ENCODE peak calls at places on chromosome 12, in seven cellular contexts. One of them, this sample, is unnamed.

GRCh38 chr12:11170810-11171144 is 217 bp upstream of the SMIM10L1 start:
- DNase-seq in mesendoderm: no peak
- DNase-seq in heart right ventricle: no peak
- DNase-seq in gastrocnemius medialis: no peak
- DNase-seq in transverse colon: no peak
- DNase-seq in SK-N-SH: no peak
- DNase-seq in fibroblast of lung: no peak
- DNase-seq in this sample: no peak

GRCh38 chr12:52264435-52264825 is 10.0 kb upstream of the KRT86 start:
- DNase-seq in SK-N-SH: no peak
- DNase-seq in fibroblast of lung: no peak
- DNase-seq in heart right ventricle: no peak
- DNase-seq in transverse colon: no peak
- DNase-seq in mesendoderm: no peak
- DNase-seq in gastrocnemius medialis: no peak
- DNase-seq in this sample: no peak

GRCh38 chr12:113276306-113276705 is 55.0 kb downstream of the TPCN1 start:
- DNase-seq in transverse colon: no peak
- DNase-seq in heart right ventricle: no peak
- DNase-seq in fibroblast of lung: no peak
- DNase-seq in gastrocnemius medialis: no peak
- DNase-seq in SK-N-SH: no peak
- DNase-seq in mesendoderm: no peak
- DNase-seq in this sample: no peak

GRCh38 chr12:8698830-8699330 is 1.1 kb downstream of the RIMKLB start:
- DNase-seq in gastrocnemius medialis: no peak
- DNase-seq in mesendoderm: no peak
- DNase-seq in transverse colon: no peak
- DNase-seq in fibroblast of lung: peak; percentile 41
- DNase-seq in SK-N-SH: no peak
- DNase-seq in heart right ventricle: no peak
- DNase-seq in this sample: no peak

GRCh38 chr12:62659457-62660295 is 193.1 kb downstream of the MON2 start:
- DNase-seq in fibroblast of lung: no peak
- DNase-seq in mesendoderm: peak; percentile 95
- DNase-seq in gastrocnemius medialis: no peak
- DNase-seq in SK-N-SH: no peak
- DNase-seq in transverse colon: no peak
- DNase-seq in heart right ventricle: no peak
- DNase-seq in this sample: no peak

GRCh38 chr12:40197590-40197989 is 27.2 kb upstream of the LRRK2 start:
- DNase-seq in heart right ventricle: no peak
- DNase-seq in SK-N-SH: no peak
- DNase-seq in mesendoderm: no peak
- DNase-seq in transverse colon: no peak
- DNase-seq in gastrocnemius medialis: no peak
- DNase-seq in fibroblast of lung: no peak
- DNase-seq in this sample: no peak

GRCh38 chr12:45217846-45218245 is 2.0 kb downstream of the ANO6 start:
- DNase-seq in fibroblast of lung: peak; percentile 10
- DNase-seq in gastrocnemius medialis: no peak
- DNase-seq in transverse colon: no peak
- DNase-seq in heart right ventricle: no peak
- DNase-seq in SK-N-SH: no peak
- DNase-seq in mesendoderm: no peak
- DNase-seq in this sample: no peak

GRCh38 chr12:104576980-104577925 is 120.5 kb downstream of the CHST11 start:
- DNase-seq in fibroblast of lung: peak; percentile 95
- DNase-seq in heart right ventricle: no peak
- DNase-seq in transverse colon: no peak
- DNase-seq in gastrocnemius medialis: no peak
- DNase-seq in mesendoderm: no peak
- DNase-seq in SK-N-SH: no peak
- DNase-seq in this sample: no peak

GRCh38 chr12:52233462-52234141 is 559 bp downstream of the KRT7 start:
- DNase-seq in transverse colon: no peak
- DNase-seq in heart right ventricle: no peak
- DNase-seq in SK-N-SH: peak; percentile 42
- DNase-seq in mesendoderm: peak; percentile 32
- DNase-seq in fibroblast of lung: no peak
- DNase-seq in gastrocnemius medialis: no peak
- DNase-seq in this sample: no peak

GRCh38 chr12:110649341-110649847 is 35.5 kb downstream of the TCTN1 start:
- DNase-seq in gastrocnemius medialis: no peak
- DNase-seq in fibroblast of lung: no peak
- DNase-seq in mesendoderm: no peak
- DNase-seq in transverse colon: no peak
- DNase-seq in heart right ventricle: no peak
- DNase-seq in SK-N-SH: peak; percentile 69
- DNase-seq in this sample: no peak

GRCh38 chr12:96780330-96780729 is 126.7 kb upstream of the NEDD1 start:
- DNase-seq in SK-N-SH: no peak
- DNase-seq in gastrocnemius medialis: no peak
- DNase-seq in heart right ventricle: no peak
- DNase-seq in fibroblast of lung: no peak
- DNase-seq in transverse colon: no peak
- DNase-seq in mesendoderm: peak; percentile 9
- DNase-seq in this sample: no peak

GRCh38 chr12:50166776-50167025 is 468 bp downstream of the CERS5 start:
- DNase-seq in transverse colon: no peak
- DNase-seq in gastrocnemius medialis: no peak
- DNase-seq in SK-N-SH: no peak
- DNase-seq in heart right ventricle: peak; percentile 41
- DNase-seq in fibroblast of lung: peak; percentile 52
- DNase-seq in mesendoderm: no peak
- DNase-seq in this sample: no peak

GRCh38 chr12:120117961-120118709 is 1.6 kb upstream of the RAB35 start:
- DNase-seq in heart right ventricle: no peak
- DNase-seq in transverse colon: no peak
- DNase-seq in fibroblast of lung: peak; percentile 39
- DNase-seq in gastrocnemius medialis: no peak
- DNase-seq in SK-N-SH: no peak
- DNase-seq in mesendoderm: peak; percentile 94
- DNase-seq in this sample: no peak

GRCh38 chr12:19410211-19410610 is 29.1 kb upstream of the AEBP2 start:
- DNase-seq in heart right ventricle: no peak
- DNase-seq in gastrocnemius medialis: no peak
- DNase-seq in mesendoderm: peak; percentile 83
- DNase-seq in fibroblast of lung: peak; percentile 49
- DNase-seq in SK-N-SH: peak; percentile 57
- DNase-seq in transverse colon: no peak
- DNase-seq in this sample: no peak

GRCh38 chr12:541676-542289 is 82.0 kb downstream of the B4GALNT3 start:
- DNase-seq in fibroblast of lung: peak; percentile 15
- DNase-seq in gastrocnemius medialis: no peak
- DNase-seq in SK-N-SH: peak; percentile 69
- DNase-seq in transverse colon: no peak
- DNase-seq in heart right ventricle: no peak
- DNase-seq in mesendoderm: peak; percentile 71
- DNase-seq in this sample: no peak

GRCh38 chr12:102427542-102427923 is 52.8 kb downstream of the IGF1 start:
- DNase-seq in transverse colon: no peak
- DNase-seq in heart right ventricle: peak; percentile 47
- DNase-seq in gastrocnemius medialis: peak; percentile 80
- DNase-seq in mesendoderm: no peak
- DNase-seq in SK-N-SH: no peak
- DNase-seq in fibroblast of lung: no peak
- DNase-seq in this sample: no peak

GRCh38 chr12:51926064-51926632 is 18.8 kb downstream of the ACVRL1 start:
- DNase-seq in fibroblast of lung: no peak
- DNase-seq in SK-N-SH: no peak
- DNase-seq in gastrocnemius medialis: no peak
- DNase-seq in heart right ventricle: no peak
- DNase-seq in transverse colon: no peak
- DNase-seq in mesendoderm: peak; percentile 79
- DNase-seq in this sample: no peak

GRCh38 chr12:13362260-13362841 is 165.8 kb downstream of the EMP1 start:
- DNase-seq in fibroblast of lung: peak; percentile 27
- DNase-seq in transverse colon: peak; percentile 82
- DNase-seq in gastrocnemius medialis: no peak
- DNase-seq in mesendoderm: peak; percentile 86
- DNase-seq in SK-N-SH: peak; percentile 65
- DNase-seq in heart right ventricle: peak; percentile 34
- DNase-seq in this sample: peak; percentile 82

GRCh38 chr12:75954076-75954475 is 77.5 kb downstream of the PHLDA1 start:
- DNase-seq in fibroblast of lung: peak; percentile 98
- DNase-seq in SK-N-SH: no peak
- DNase-seq in mesendoderm: peak; percentile 94
- DNase-seq in heart right ventricle: no peak
- DNase-seq in transverse colon: no peak
- DNase-seq in gastrocnemius medialis: no peak
- DNase-seq in this sample: no peak

GRCh38 chr12:50862316-50862715 is 19.6 kb downstream of the TMPRSS12 start:
- DNase-seq in transverse colon: no peak
- DNase-seq in fibroblast of lung: peak; percentile 66
- DNase-seq in SK-N-SH: no peak
- DNase-seq in gastrocnemius medialis: no peak
- DNase-seq in mesendoderm: no peak
- DNase-seq in heart right ventricle: no peak
- DNase-seq in this sample: no peak

GRCh38 chr12:71046215-71046614 is 111.6 kb downstream of the TSPAN8 start:
- DNase-seq in fibroblast of lung: peak; percentile 62
- DNase-seq in heart right ventricle: no peak
- DNase-seq in SK-N-SH: no peak
- DNase-seq in mesendoderm: no peak
- DNase-seq in transverse colon: no peak
- DNase-seq in gastrocnemius medialis: no peak
- DNase-seq in this sample: no peak

GRCh38 chr12:119512772-119513497 is 80.6 kb upstream of the TMEM233 start:
- DNase-seq in transverse colon: no peak
- DNase-seq in heart right ventricle: peak; percentile 15
- DNase-seq in gastrocnemius medialis: no peak
- DNase-seq in mesendoderm: peak; percentile 57
- DNase-seq in SK-N-SH: no peak
- DNase-seq in fibroblast of lung: peak; percentile 3
- DNase-seq in this sample: no peak

GRCh38 chr12:3672113-3672509 is 80.8 kb downstream of the CRACR2A start:
- DNase-seq in gastrocnemius medialis: no peak
- DNase-seq in mesendoderm: no peak
- DNase-seq in heart right ventricle: no peak
- DNase-seq in fibroblast of lung: no peak
- DNase-seq in SK-N-SH: no peak
- DNase-seq in transverse colon: no peak
- DNase-seq in this sample: no peak

GRCh38 chr12:124422142-124422569 is 127.3 kb downstream of the RFLNA start:
- DNase-seq in mesendoderm: no peak
- DNase-seq in fibroblast of lung: no peak
- DNase-seq in transverse colon: peak; percentile 77
- DNase-seq in heart right ventricle: no peak
- DNase-seq in SK-N-SH: no peak
- DNase-seq in gastrocnemius medialis: no peak
- DNase-seq in this sample: peak; percentile 81

GRCh38 chr12:27547592-27547991 is 23.6 kb downstream of the PPFIBP1 start:
- DNase-seq in gastrocnemius medialis: no peak
- DNase-seq in SK-N-SH: no peak
- DNase-seq in transverse colon: no peak
- DNase-seq in heart right ventricle: no peak
- DNase-seq in fibroblast of lung: no peak
- DNase-seq in mesendoderm: no peak
- DNase-seq in this sample: no peak
- H3K4me1 ChIP-seq in gastrocnemius medialis: peaks cover 58% of the 10 kb centered on the region
- H3K4me1 ChIP-seq in SK-N-SH: peaks cover 11% of the 10 kb centered on the region
- H3K4me1 ChIP-seq in transverse colon: peaks cover 26% of the 10 kb centered on the region
- H3K4me1 ChIP-seq in heart right ventricle: peaks cover 91% of the 10 kb centered on the region
- H3K4me1 ChIP-seq in fibroblast of lung: peaks cover 19% of the 10 kb centered on the region
- H3K4me1 ChIP-seq in mesendoderm: peaks cover 5% of the 10 kb centered on the region
- H3K4me1 ChIP-seq in this sample: peaks cover 49% of the 10 kb centered on the region

GRCh38 chr12:6867407-6868210 is at the start of gene TPI1:
- DNase-seq in transverse colon: peak; percentile 90
- DNase-seq in SK-N-SH: peak; percentile 98
- DNase-seq in gastrocnemius medialis: peak; percentile 79
- DNase-seq in mesendoderm: peak; percentile 80
- DNase-seq in fibroblast of lung: peak; percentile 71
- DNase-seq in heart right ventricle: peak; percentile 86
- DNase-seq in this sample: peak; percentile 91

GRCh38 chr12:6863586-6864321 is 3.6 kb upstream of the TPI1 start:
- DNase-seq in gastrocnemius medialis: no peak
- DNase-seq in mesendoderm: no peak
- DNase-seq in fibroblast of lung: peak; percentile 21
- DNase-seq in transverse colon: no peak
- DNase-seq in SK-N-SH: no peak
- DNase-seq in heart right ventricle: no peak
- DNase-seq in this sample: no peak

GRCh38 chr12:6866920-6867406 is 368 bp upstream of the TPI1 start:
- DNase-seq in gastrocnemius medialis: no peak
- DNase-seq in transverse colon: no peak
- DNase-seq in heart right ventricle: no peak
- DNase-seq in SK-N-SH: no peak
- DNase-seq in mesendoderm: no peak
- DNase-seq in fibroblast of lung: no peak
- DNase-seq in this sample: no peak

GRCh38 chr12:6868211-6869048 is 1.1 kb downstream of the TPI1 start:
- DNase-seq in gastrocnemius medialis: no peak
- DNase-seq in heart right ventricle: no peak
- DNase-seq in SK-N-SH: no peak
- DNase-seq in fibroblast of lung: no peak
- DNase-seq in mesendoderm: peak; percentile 53
- DNase-seq in transverse colon: no peak
- DNase-seq in this sample: no peak

GRCh38 chr12:6866163-6866919 is 990 bp upstream of the TPI1 start:
- DNase-seq in transverse colon: no peak
- DNase-seq in heart right ventricle: no peak
- DNase-seq in fibroblast of lung: no peak
- DNase-seq in gastrocnemius medialis: no peak
- DNase-seq in SK-N-SH: no peak
- DNase-seq in mesendoderm: no peak
- DNase-seq in this sample: no peak
- H3K4me3 ChIP-seq in transverse colon: no peak overlapping the region
- H3K4me3 ChIP-seq in heart right ventricle: peak overlapping the region; percentile 100
- H3K4me3 ChIP-seq in fibroblast of lung: peak overlapping the region; percentile 36
- H3K4me3 ChIP-seq in gastrocnemius medialis: peak overlapping the region; percentile 99
- H3K4me3 ChIP-seq in SK-N-SH: peak overlapping the region; percentile 91
- H3K4me3 ChIP-seq in mesendoderm: no peak overlapping the region
- H3K4me3 ChIP-seq in this sample: no peak overlapping the region

GRCh38 chr12:112091563-112091962 is 17.0 kb downstream of the NAA25 start:
- DNase-seq in fibroblast of lung: no peak
- DNase-seq in SK-N-SH: no peak
- DNase-seq in transverse colon: no peak
- DNase-seq in heart right ventricle: no peak
- DNase-seq in gastrocnemius medialis: no peak
- DNase-seq in mesendoderm: no peak
- DNase-seq in this sample: no peak

GRCh38 chr12:112087851-112088250 is 20.7 kb downstream of the NAA25 start:
- DNase-seq in heart right ventricle: no peak
- DNase-seq in transverse colon: no peak
- DNase-seq in SK-N-SH: no peak
- DNase-seq in mesendoderm: no peak
- DNase-seq in gastrocnemius medialis: no peak
- DNase-seq in fibroblast of lung: peak; percentile 50
- DNase-seq in this sample: no peak

GRCh38 chr12:112087055-112087850 is 21.3 kb downstream of the NAA25 start:
- DNase-seq in mesendoderm: no peak
- DNase-seq in transverse colon: no peak
- DNase-seq in SK-N-SH: no peak
- DNase-seq in fibroblast of lung: no peak
- DNase-seq in heart right ventricle: no peak
- DNase-seq in gastrocnemius medialis: no peak
- DNase-seq in this sample: no peak
- H3K36me3 ChIP-seq in mesendoderm: peaks cover 3% of the 10 kb centered on the region
- H3K36me3 ChIP-seq in transverse colon: no peaks in the 10 kb centered on the region
- H3K36me3 ChIP-seq in SK-N-SH: peaks cover 16% of the 10 kb centered on the region
- H3K36me3 ChIP-seq in fibroblast of lung: no peaks in the 10 kb centered on the region
- H3K36me3 ChIP-seq in heart right ventricle: peaks cover 97% of the 10 kb centered on the region
- H3K36me3 ChIP-seq in gastrocnemius medialis: peaks cover 75% of the 10 kb centered on the region
- H3K36me3 ChIP-seq in this sample: no peaks in the 10 kb centered on the region

GRCh38 chr12:48973992-48974673 is 2.6 kb upstream of the WNT10B start:
- DNase-seq in transverse colon: no peak
- DNase-seq in heart right ventricle: no peak
- DNase-seq in gastrocnemius medialis: no peak
- DNase-seq in SK-N-SH: peak; percentile 81
- DNase-seq in fibroblast of lung: peak; percentile 57
- DNase-seq in mesendoderm: no peak
- DNase-seq in this sample: peak; percentile 47
- H3K4me1 ChIP-seq in transverse colon: peaks cover 45% of the 10 kb centered on the region
- H3K4me1 ChIP-seq in heart right ventricle: peaks cover 44% of the 10 kb centered on the region
- H3K4me1 ChIP-seq in gastrocnemius medialis: peaks cover 19% of the 10 kb centered on the region
- H3K4me1 ChIP-seq in SK-N-SH: peaks cover 21% of the 10 kb centered on the region
- H3K4me1 ChIP-seq in fibroblast of lung: peaks cover 2% of the 10 kb centered on the region
- H3K4me1 ChIP-seq in mesendoderm: no peaks in the 10 kb centered on the region
- H3K4me1 ChIP-seq in this sample: peaks cover 39% of the 10 kb centered on the region

This sample was measured in body of pancreas.